ENCODE peak calls at places on chromosomes 5 and 9, in eight cellular contexts. G, F, X, I, V, U, K and P are unnamed samples.

GRCh38 chr9:101311759-101312420 is 72.9 kb downstream of the BAAT start:
- DNase-seq in G (no peak), F (no peak), X (peak; percentile 48), I (peak; percentile 58), V (no peak), U (peak; percentile 38), K (peak; percentile 84), P (no peak)

GRCh38 chr5:83096660-83097334 is 19.4 kb downstream of the XRCC4 start:
- DNase-seq in G (no peak), F (no peak), X (no peak), I (peak; percentile 34), V (no peak), U (no peak), K (peak; percentile 18), P (no peak)

GRCh38 chr5:763998-764781 is 20.3 kb downstream of the ZDHHC11B start:
- DNase-seq in G (no peak), F (peak; percentile 10), X (no peak), I (no peak), V (no peak), U (peak; percentile 31), K (no peak), P (no peak)

GRCh38 chr5:147455321-147455720 is 54.5 kb downstream of the DPYSL3 start:
- DNase-seq in G (no peak), F (no peak), X (no peak), I (no peak), V (peak; percentile 86), U (no peak), K (peak; percentile 28), P (no peak)

GRCh38 chr9:129697111-129697955 is 31.9 kb downstream of the PRRX2 start:
- DNase-seq in G (no peak), F (peak; percentile 20), X (no peak), I (no peak), V (peak; percentile 45), U (peak; percentile 96), K (peak; percentile 78), P (no peak)

GRCh38 chr5:78221964-78222451 is 72.5 kb downstream of the AP3B1 start:
- DNase-seq in G (no peak), F (no peak), X (no peak), I (peak; percentile 6), V (no peak), U (no peak), K (peak; percentile 4), P (no peak)

GRCh38 chr5:174560861-174561260 is 163.5 kb upstream of the MSX2 start:
- DNase-seq in G (no peak), F (no peak), X (no peak), I (no peak), V (no peak), U (no peak), K (peak; percentile 32), P (no peak)

GRCh38 chr5:123876265-123876790 is 364.4 kb downstream of the CSNK1G3 start:
- DNase-seq in G (no peak), F (no peak), X (no peak), I (no peak), V (no peak), U (no peak), K (no peak), P (no peak)

GRCh38 chr5:71922584-71923106 is 184.6 kb upstream of the MAP1B start:
- DNase-seq in G (no peak), F (no peak), X (no peak), I (peak; percentile 92), V (no peak), U (no peak), K (peak; percentile 64), P (peak; percentile 66)

GRCh38 chr9:14269911-14270310 is 44.0 kb downstream of the NFIB start:
- DNase-seq in G (no peak), F (no peak), X (no peak), I (no peak), V (no peak), U (no peak), K (no peak), P (no peak)

GRCh38 chr9:3528466-3528865 is 2.7 kb upstream of the RFX3 start:
- DNase-seq in G (peak; percentile 20), F (no peak), X (no peak), I (no peak), V (no peak), U (no peak), K (no peak), P (no peak)

GRCh38 chr9:22047596-22047995 is 38.5 kb upstream of the CDKN2B start:
- DNase-seq in G (no peak), F (no peak), X (no peak), I (no peak), V (no peak), U (no peak), K (no peak), P (no peak)

GRCh38 chr9:88826181-88826580 is 165.1 kb upstream of the S1PR3 start:
- DNase-seq in G (no peak), F (no peak), X (no peak), I (no peak), V (no peak), U (no peak), K (no peak), P (no peak)

GRCh38 chr9:29440449-29440848 is 1867.2 kb upstream of the C9orf72 start:
- DNase-seq in G (no peak), F (no peak), X (no peak), I (no peak), V (no peak), U (no peak), K (no peak), P (no peak)

GRCh38 chr5:31476607-31477200 is 55.2 kb downstream of the DROSHA start:
- DNase-seq in G (no peak), F (no peak), X (no peak), I (no peak), V (no peak), U (no peak), K (no peak), P (no peak)

GRCh38 chr5:31477971-31478370 is 53.9 kb downstream of the DROSHA start:
- DNase-seq in G (no peak), F (no peak), X (no peak), I (no peak), V (no peak), U (no peak), K (peak; percentile 37), P (no peak)

GRCh38 chr5:31479706-31480105 is 52.2 kb downstream of the DROSHA start:
- DNase-seq in G (no peak), F (no peak), X (no peak), I (no peak), V (no peak), U (no peak), K (no peak), P (no peak)

GRCh38 chr5:31478901-31479300 is 53.0 kb downstream of the DROSHA start:
- DNase-seq in G (no peak), F (no peak), X (no peak), I (no peak), V (no peak), U (no peak), K (no peak), P (no peak)

DNA sequence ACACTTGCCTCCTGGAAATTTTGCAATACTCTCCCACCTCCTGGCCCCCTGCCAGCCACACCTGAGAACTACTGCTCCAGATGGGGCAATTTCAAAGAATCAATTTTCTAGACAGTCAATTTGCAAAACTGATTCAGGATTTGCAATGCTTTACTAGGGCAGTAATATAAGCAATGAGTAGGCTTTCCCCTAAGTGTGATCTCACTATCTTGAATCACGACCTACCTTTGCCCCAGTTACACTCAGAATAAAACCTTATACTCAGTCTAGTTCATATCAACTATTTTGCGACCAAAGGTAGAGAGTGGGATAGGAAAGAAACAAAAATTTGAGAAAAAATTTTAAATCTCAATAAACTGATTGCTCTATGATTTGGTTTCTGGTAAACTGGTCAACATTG is 54.4 kb downstream of the DROSHA start:
- DNase-seq in G (no peak), F (no peak), X (no peak), I (no peak), V (no peak), U (no peak), K (peak; percentile 69), P (no peak)
- TF ChIP-seq CTCF in G (no peak), F (no peak), X (no peak), I (no peak), V (no peak), U (no peak), K (no peak), P (no peak)

GRCh38 chr9:95938724-95939123 is 63.2 kb downstream of the ERCC6L2 start:
- DNase-seq in G (no peak), F (no peak), X (no peak), I (no peak), V (no peak), U (no peak), K (no peak), P (no peak)
- H3K9me3 ChIP-seq in G (peaks cover 5% of the 10 kb centered on the region), F (no peaks in the 10 kb centered on the region), X (no peaks in the 10 kb centered on the region), I (no peaks in the 10 kb centered on the region), V (no peaks in the 10 kb centered on the region), U (no peaks in the 10 kb centered on the region), K (no peaks in the 10 kb centered on the region), P (no peaks in the 10 kb centered on the region)

GRCh38 chr5:57956606-57957005 is 474.0 kb upstream of the ACTBL2 start:
- DNase-seq in G (no peak), F (no peak), X (no peak), I (no peak), V (no peak), U (no peak), K (no peak), P (no peak)
- H3K4me3 ChIP-seq in G (no peak overlapping the region), F (no peak overlapping the region), X (no peak overlapping the region), I (no peak overlapping the region), V (no peak overlapping the region), U (no peak overlapping the region), K (no peak overlapping the region), P (no peak overlapping the region)

DNA sequence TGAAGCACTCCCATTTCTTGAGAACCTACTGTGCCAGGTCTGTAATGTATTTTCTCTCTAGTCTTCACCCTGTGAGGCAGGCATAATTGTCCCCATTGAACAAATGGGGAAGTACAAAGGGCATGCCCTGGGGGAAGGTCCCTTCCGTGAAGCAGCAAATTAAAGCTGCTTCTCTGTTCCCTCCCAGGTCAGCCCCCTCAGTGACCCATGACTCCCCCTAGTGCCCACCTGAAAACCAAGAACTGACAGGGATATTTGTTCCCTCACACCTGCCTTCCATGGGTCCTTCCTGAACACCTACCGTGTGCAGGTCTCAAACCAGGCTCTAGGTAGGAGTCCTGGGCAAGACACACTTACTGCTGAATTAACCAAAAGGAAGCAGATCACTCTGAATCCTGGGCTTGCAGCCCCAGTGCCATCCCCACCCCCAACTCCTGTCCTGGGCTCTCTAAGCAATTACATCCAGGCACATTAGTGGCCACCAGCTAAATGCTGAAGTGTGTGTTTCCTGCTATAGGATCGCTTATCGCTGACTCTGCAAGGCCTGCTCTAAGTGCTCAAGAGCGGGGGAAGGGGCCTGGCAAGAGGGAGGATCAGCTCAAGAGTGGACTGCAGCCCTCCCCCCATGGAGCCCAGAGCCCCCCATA is 254.8 kb downstream of the CDK5RAP2 start:
- DNase-seq in G (no peak), F (no peak), X (no peak), I (no peak), V (no peak), U (peak; percentile 55), K (no peak), P (no peak)
- TF ChIP-seq CTCF in G (no peak), F (no peak), X (no peak), I (no peak), V (no peak), U (peak; percentile 15), K (no peak), P (no peak)

DNA sequence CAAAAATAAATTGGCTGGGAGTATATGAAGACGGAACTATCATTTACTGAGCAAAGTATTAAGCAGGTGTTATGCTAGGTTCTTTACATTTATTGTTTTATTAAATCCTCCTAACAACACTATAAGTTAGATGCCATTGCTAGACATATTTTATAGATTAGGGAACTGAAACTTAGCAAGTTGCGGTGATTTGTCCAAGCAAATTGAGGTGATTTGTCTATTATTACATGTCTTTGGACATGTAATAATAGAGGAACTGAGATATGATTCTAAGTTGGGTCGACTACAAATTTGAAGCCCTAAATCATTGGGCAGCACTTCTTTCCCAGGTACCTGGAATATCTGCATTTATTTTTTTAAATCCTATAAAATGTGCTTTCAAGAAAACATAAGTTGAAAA is 429.9 kb downstream of the GABRG2 start:
- DNase-seq in G (no peak), F (no peak), X (no peak), I (no peak), V (no peak), U (no peak), K (no peak), P (no peak)
- H3K9me3 ChIP-seq in G (no peaks in the 10 kb centered on the region), F (no peaks in the 10 kb centered on the region), X (no peaks in the 10 kb centered on the region), I (peaks cover 4% of the 10 kb centered on the region), V (no peaks in the 10 kb centered on the region), U (no peaks in the 10 kb centered on the region), K (peaks cover 6% of the 10 kb centered on the region), P (no peaks in the 10 kb centered on the region)